ENCODE peak calls at places on chromosomes 7 and 10, in eight cellular contexts. One of them, this sample, is unnamed.

GRCh38 chr10:121326905-121327304 is 271.3 kb downstream of the FGFR2 start:
- DNase-seq in H9: no peak
- DNase-seq in cardiac muscle cell: no peak
- DNase-seq in CD8-positive, alpha-beta memory T cell: no peak
- DNase-seq in activated T-helper 1 cell treated with Interleukin-2 at 50 U/mL for 16 hours: no peak
- DNase-seq in erythroblast: no peak
- DNase-seq in T-helper 17 cell: no peak
- DNase-seq in HT1080: no peak
- DNase-seq in this sample: no peak

GRCh38 chr7:153835104-153835503 is 217.1 kb upstream of the DPP6 start:
- DNase-seq in CD8-positive, alpha-beta memory T cell: no peak
- DNase-seq in cardiac muscle cell: no peak
- DNase-seq in H9: no peak
- DNase-seq in erythroblast: no peak
- DNase-seq in T-helper 17 cell: no peak
- DNase-seq in activated T-helper 1 cell treated with Interleukin-2 at 50 U/mL for 16 hours: no peak
- DNase-seq in HT1080: peak; percentile 20
- DNase-seq in this sample: no peak

GRCh38 chr7:22193361-22194016 is 163.5 kb downstream of the RAPGEF5 start:
- DNase-seq in activated T-helper 1 cell treated with Interleukin-2 at 50 U/mL for 16 hours: no peak
- DNase-seq in cardiac muscle cell: peak; percentile 79
- DNase-seq in erythroblast: no peak
- DNase-seq in CD8-positive, alpha-beta memory T cell: no peak
- DNase-seq in H9: peak; percentile 84
- DNase-seq in HT1080: peak; percentile 27
- DNase-seq in T-helper 17 cell: no peak
- DNase-seq in this sample: no peak

GRCh38 chr7:4151524-4151923 is 530.6 kb upstream of the FOXK1 start:
- DNase-seq in erythroblast: no peak
- DNase-seq in activated T-helper 1 cell treated with Interleukin-2 at 50 U/mL for 16 hours: no peak
- DNase-seq in T-helper 17 cell: no peak
- DNase-seq in CD8-positive, alpha-beta memory T cell: no peak
- DNase-seq in cardiac muscle cell: no peak
- DNase-seq in HT1080: no peak
- DNase-seq in H9: no peak
- DNase-seq in this sample: no peak

GRCh38 chr7:94276046-94276445 is 118.6 kb upstream of the COL1A2 start:
- DNase-seq in T-helper 17 cell: no peak
- DNase-seq in cardiac muscle cell: peak; percentile 63
- DNase-seq in erythroblast: no peak
- DNase-seq in HT1080: no peak
- DNase-seq in CD8-positive, alpha-beta memory T cell: no peak
- DNase-seq in H9: no peak
- DNase-seq in activated T-helper 1 cell treated with Interleukin-2 at 50 U/mL for 16 hours: no peak
- DNase-seq in this sample: no peak

GRCh38 chr7:143240323-143241168 is 18.7 kb downstream of the TAS2R40 start:
- DNase-seq in CD8-positive, alpha-beta memory T cell: peak; percentile 44
- DNase-seq in HT1080: peak; percentile 65
- DNase-seq in T-helper 17 cell: peak; percentile 40
- DNase-seq in cardiac muscle cell: peak; percentile 81
- DNase-seq in erythroblast: peak; percentile 72
- DNase-seq in H9: peak; percentile 64
- DNase-seq in activated T-helper 1 cell treated with Interleukin-2 at 50 U/mL for 16 hours: peak; percentile 47
- DNase-seq in this sample: peak; percentile 40

GRCh38 chr7:19427944-19428343 is 280.9 kb downstream of the POLR1F start:
- DNase-seq in T-helper 17 cell: no peak
- DNase-seq in cardiac muscle cell: no peak
- DNase-seq in activated T-helper 1 cell treated with Interleukin-2 at 50 U/mL for 16 hours: no peak
- DNase-seq in CD8-positive, alpha-beta memory T cell: no peak
- DNase-seq in erythroblast: no peak
- DNase-seq in H9: no peak
- DNase-seq in HT1080: no peak
- DNase-seq in this sample: no peak

GRCh38 chr7:156478486-156478885 is 162.1 kb upstream of the RNF32 start:
- DNase-seq in erythroblast: no peak
- DNase-seq in activated T-helper 1 cell treated with Interleukin-2 at 50 U/mL for 16 hours: no peak
- DNase-seq in T-helper 17 cell: no peak
- DNase-seq in HT1080: no peak
- DNase-seq in CD8-positive, alpha-beta memory T cell: no peak
- DNase-seq in H9: no peak
- DNase-seq in cardiac muscle cell: no peak
- DNase-seq in this sample: no peak

GRCh38 chr10:5560142-5560843 is 35.5 kb downstream of the CALML3 start:
- DNase-seq in CD8-positive, alpha-beta memory T cell: no peak
- DNase-seq in cardiac muscle cell: no peak
- DNase-seq in T-helper 17 cell: no peak
- DNase-seq in HT1080: no peak
- DNase-seq in activated T-helper 1 cell treated with Interleukin-2 at 50 U/mL for 16 hours: no peak
- DNase-seq in erythroblast: no peak
- DNase-seq in H9: no peak
- DNase-seq in this sample: no peak

GRCh38 chr10:98391578-98391991 is 23.4 kb downstream of the PYROXD2 start:
- DNase-seq in CD8-positive, alpha-beta memory T cell: no peak
- DNase-seq in cardiac muscle cell: no peak
- DNase-seq in activated T-helper 1 cell treated with Interleukin-2 at 50 U/mL for 16 hours: no peak
- DNase-seq in HT1080: no peak
- DNase-seq in erythroblast: no peak
- DNase-seq in T-helper 17 cell: no peak
- DNase-seq in H9: no peak
- DNase-seq in this sample: no peak

GRCh38 chr10:54550016-54550415 is 251.0 kb downstream of the PCDH15 start:
- DNase-seq in T-helper 17 cell: no peak
- DNase-seq in HT1080: no peak
- DNase-seq in H9: no peak
- DNase-seq in CD8-positive, alpha-beta memory T cell: no peak
- DNase-seq in cardiac muscle cell: no peak
- DNase-seq in erythroblast: no peak
- DNase-seq in activated T-helper 1 cell treated with Interleukin-2 at 50 U/mL for 16 hours: no peak
- DNase-seq in this sample: no peak

GRCh38 chr7:1919539-1920265 is 249.6 kb downstream of the ELFN1 start:
- DNase-seq in cardiac muscle cell: peak; percentile 43
- DNase-seq in H9: no peak
- DNase-seq in activated T-helper 1 cell treated with Interleukin-2 at 50 U/mL for 16 hours: no peak
- DNase-seq in CD8-positive, alpha-beta memory T cell: no peak
- DNase-seq in T-helper 17 cell: no peak
- DNase-seq in erythroblast: peak; percentile 28
- DNase-seq in HT1080: no peak
- DNase-seq in this sample: no peak

GRCh38 chr7:158282461-158283001 is 305.1 kb downstream of the PTPRN2 start:
- DNase-seq in CD8-positive, alpha-beta memory T cell: no peak
- DNase-seq in H9: peak; percentile 20
- DNase-seq in activated T-helper 1 cell treated with Interleukin-2 at 50 U/mL for 16 hours: no peak
- DNase-seq in cardiac muscle cell: no peak
- DNase-seq in T-helper 17 cell: no peak
- DNase-seq in HT1080: no peak
- DNase-seq in erythroblast: no peak
- DNase-seq in this sample: no peak

GRCh38 chr7:92588561-92588960 is 1.6 kb downstream of the FAM133B start:
- DNase-seq in cardiac muscle cell: no peak
- DNase-seq in erythroblast: peak; percentile 41
- DNase-seq in CD8-positive, alpha-beta memory T cell: no peak
- DNase-seq in activated T-helper 1 cell treated with Interleukin-2 at 50 U/mL for 16 hours: no peak
- DNase-seq in H9: no peak
- DNase-seq in T-helper 17 cell: no peak
- DNase-seq in HT1080: no peak
- DNase-seq in this sample: no peak

GRCh38 chr10:112973805-112974204 is 23.8 kb downstream of the TCF7L2 start:
- DNase-seq in cardiac muscle cell: no peak
- DNase-seq in H9: no peak
- DNase-seq in HT1080: no peak
- DNase-seq in erythroblast: no peak
- DNase-seq in T-helper 17 cell: no peak
- DNase-seq in CD8-positive, alpha-beta memory T cell: no peak
- DNase-seq in activated T-helper 1 cell treated with Interleukin-2 at 50 U/mL for 16 hours: no peak
- DNase-seq in this sample: no peak

GRCh38 chr10:124120410-124121061 is 27.1 kb upstream of the CHST15 start:
- DNase-seq in T-helper 17 cell: no peak
- DNase-seq in CD8-positive, alpha-beta memory T cell: no peak
- DNase-seq in HT1080: no peak
- DNase-seq in erythroblast: no peak
- DNase-seq in H9: no peak
- DNase-seq in cardiac muscle cell: no peak
- DNase-seq in activated T-helper 1 cell treated with Interleukin-2 at 50 U/mL for 16 hours: no peak
- DNase-seq in this sample: no peak

GRCh38 chr10:127908106-127908957 is 1.4 kb downstream of the PTPRE start:
- DNase-seq in HT1080: peak; percentile 47
- DNase-seq in CD8-positive, alpha-beta memory T cell: no peak
- DNase-seq in T-helper 17 cell: no peak
- DNase-seq in activated T-helper 1 cell treated with Interleukin-2 at 50 U/mL for 16 hours: no peak
- DNase-seq in cardiac muscle cell: no peak
- DNase-seq in erythroblast: no peak
- DNase-seq in H9: no peak
- DNase-seq in this sample: no peak

GRCh38 chr10:58513189-58514101 is 773 bp downstream of the BICC1 start:
- DNase-seq in activated T-helper 1 cell treated with Interleukin-2 at 50 U/mL for 16 hours: no peak
- DNase-seq in erythroblast: no peak
- DNase-seq in HT1080: peak; percentile 59
- DNase-seq in CD8-positive, alpha-beta memory T cell: no peak
- DNase-seq in cardiac muscle cell: peak; percentile 65
- DNase-seq in H9: peak; percentile 39
- DNase-seq in T-helper 17 cell: no peak
- DNase-seq in this sample: no peak

GRCh38 chr10:114768394-114768786 is 53.2 kb upstream of the FHIP2A start:
- DNase-seq in H9: peak; percentile 34
- DNase-seq in cardiac muscle cell: no peak
- DNase-seq in activated T-helper 1 cell treated with Interleukin-2 at 50 U/mL for 16 hours: no peak
- DNase-seq in T-helper 17 cell: no peak
- DNase-seq in CD8-positive, alpha-beta memory T cell: no peak
- DNase-seq in HT1080: no peak
- DNase-seq in erythroblast: no peak
- DNase-seq in this sample: no peak

GRCh38 chr7:18262054-18262453 is 233.5 kb upstream of the HDAC9 start:
- DNase-seq in activated T-helper 1 cell treated with Interleukin-2 at 50 U/mL for 16 hours: no peak
- DNase-seq in cardiac muscle cell: no peak
- DNase-seq in HT1080: no peak
- DNase-seq in T-helper 17 cell: no peak
- DNase-seq in H9: no peak
- DNase-seq in CD8-positive, alpha-beta memory T cell: no peak
- DNase-seq in erythroblast: peak; percentile 1
- DNase-seq in this sample: no peak

GRCh38 chr7:44172352-44172751 is 16.9 kb downstream of the GCK start:
- DNase-seq in cardiac muscle cell: no peak
- DNase-seq in CD8-positive, alpha-beta memory T cell: no peak
- DNase-seq in activated T-helper 1 cell treated with Interleukin-2 at 50 U/mL for 16 hours: no peak
- DNase-seq in T-helper 17 cell: no peak
- DNase-seq in H9: peak; percentile 12
- DNase-seq in HT1080: no peak
- DNase-seq in erythroblast: no peak
- DNase-seq in this sample: no peak

This sample was measured in activated CD4-positive, CD25-positive, alpha-beta regulatory T cell.